ENCODE peak calls at places on chromosomes 16 and 17, in four cellular contexts. M is OCI-LY7, G is A549, Q is MM.1S. Y is an unnamed sample.
A peak's percentile ranks its signal among the peaks of the same experiment; 100 is the strongest.

GRCh38 chr16:10048850-10049249 is 133.4 kb downstream of the GRIN2A start:
- DNase-seq in M (no peak), Q (no peak), G (no peak), Y (no peak)

GRCh38 chr17:82200743-82201497 is 11.7 kb downstream of the CCDC57 start:
- DNase-seq in G (no peak), Q (no peak), M (no peak), Y (no peak)

GRCh38 chr16:48206594-48207242 is 37.4 kb upstream of the LONP2 start:
- DNase-seq in Q (no peak), G (no peak), M (no peak), Y (no peak)

GRCh38 chr17:37283414-37283961 is 92.3 kb upstream of the C17orf78 start:
- DNase-seq in G (no peak), M (no peak), Q (no peak), Y (no peak)

GRCh38 chr16:21663889-21664647 is at the start of gene OTOA:
- DNase-seq in G (no peak), M (no peak), Q (no peak), Y (no peak)

GRCh38 chr16:87060026-87060986 is 256.9 kb downstream of the C16orf95 start:
- DNase-seq in G (no peak), M (peak; percentile 35), Q (peak; percentile 20), Y (no peak)

GRCh38 chr16:27446721-27447120 is 44.7 kb downstream of the IL21R start:
- DNase-seq in M (no peak), Q (no peak), G (no peak), Y (no peak)

GRCh38 chr16:54655171-54655590 is 275.5 kb upstream of the IRX5 start:
- DNase-seq in M (no peak), Q (no peak), G (no peak), Y (no peak)

GRCh38 chr16:75108792-75109731 is 7.5 kb downstream of the LDHD start:
- DNase-seq in Q (no peak), M (peak; percentile 68), G (peak; percentile 46), Y (peak; percentile 88)

GRCh38 chr17:42521036-42521435 is 15.0 kb upstream of the NAGLU start:
- DNase-seq in G (no peak), Q (no peak), M (no peak), Y (no peak)
- TF ChIP-seq CTCF in G (no peak), Q (no peak), M (no peak), Y (no peak)

GRCh38 chr17:73302189-73302588 is 9.6 kb downstream of the CDC42EP4 start:
- DNase-seq in Q (no peak), M (no peak), G (no peak), Y (no peak)
- H3K4me1 ChIP-seq in Q (no peaks in the 10 kb centered on the region), M (no peaks in the 10 kb centered on the region), G (peaks cover 75% of the 10 kb centered on the region), Y (peaks cover 48% of the 10 kb centered on the region)

GRCh38 chr16:74020086-74020670 is 276.4 kb upstream of the PSMD7 start:
- DNase-seq in Q (no peak), M (no peak), G (no peak), Y (no peak)

GRCh38 chr16:74019608-74020007 is 277.0 kb upstream of the PSMD7 start:
- DNase-seq in G (no peak), M (no peak), Q (no peak), Y (no peak)

DNA sequence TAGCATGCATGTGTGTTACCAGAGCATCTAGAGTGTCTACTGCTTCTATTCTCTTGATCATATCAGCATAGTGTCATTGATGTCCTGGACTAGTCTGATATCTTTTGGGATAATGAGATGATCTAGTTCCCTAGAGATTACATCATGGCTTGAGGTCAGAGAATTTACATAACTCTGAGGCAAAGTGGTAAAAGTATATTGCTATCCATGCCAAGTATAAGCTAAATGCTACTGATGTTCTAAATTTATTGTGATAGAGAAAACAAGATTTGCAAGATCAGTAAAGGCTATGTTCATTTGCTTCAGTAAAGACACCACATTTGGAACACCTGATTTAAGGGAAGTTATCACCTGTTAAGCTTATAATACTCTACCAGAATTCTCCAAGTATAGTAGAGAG is 280.7 kb upstream of the PSMD7 start:
- DNase-seq in Q (no peak), G (no peak), M (no peak), Y (no peak)
- H3K4me3 ChIP-seq in Q (no peak overlapping the region), G (no peak overlapping the region), M (no peak overlapping the region), Y (no peak overlapping the region)

DNA sequence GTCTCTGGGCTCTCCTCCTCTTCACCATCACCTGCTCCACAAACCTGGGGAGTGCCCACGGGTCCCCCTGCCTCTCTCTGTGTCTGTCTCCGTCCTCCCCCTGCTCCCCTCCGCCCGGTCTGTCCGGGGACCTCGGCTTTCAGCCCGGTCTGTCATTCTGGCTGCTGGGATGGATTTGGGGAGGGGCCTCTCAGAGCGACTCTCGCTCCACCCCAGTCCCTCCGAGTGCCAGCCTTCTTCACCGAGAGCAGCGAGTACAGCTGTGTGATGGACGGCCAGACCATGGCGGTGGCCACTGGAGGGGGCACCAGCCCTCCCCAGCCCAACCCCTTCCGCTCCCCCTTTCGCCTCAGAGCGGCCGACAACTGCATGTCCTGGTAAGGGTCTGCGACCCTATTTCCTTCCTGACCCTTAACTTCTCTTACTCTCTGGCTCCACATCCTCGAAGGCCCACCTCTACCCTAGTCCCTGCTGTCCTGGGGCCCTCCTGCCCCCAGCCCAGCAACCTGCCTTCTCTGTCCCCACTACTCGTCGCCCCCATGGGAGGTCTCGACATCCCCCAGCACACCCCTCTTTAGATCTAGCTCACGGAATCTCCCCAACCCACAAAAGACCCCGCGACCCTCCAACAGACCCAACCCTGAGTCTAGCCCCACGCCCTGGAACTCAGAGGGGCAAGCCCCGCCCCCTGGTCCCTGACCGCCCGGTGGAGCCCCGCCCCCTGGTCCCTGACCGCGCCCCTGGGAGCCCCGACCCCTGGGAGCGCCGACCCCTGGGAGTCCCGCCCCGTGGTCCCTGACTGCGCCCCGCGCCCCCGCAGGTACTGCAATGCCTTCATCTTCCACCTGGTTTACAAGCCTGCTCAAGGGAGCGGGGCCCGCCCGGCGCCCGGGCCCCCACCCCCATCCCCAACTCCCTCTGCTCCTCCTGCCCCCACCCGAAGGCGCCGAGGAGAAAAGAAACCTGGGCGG is 5.6 kb upstream of the CXCL16 start:
- DNase-seq in Q (no peak), M (no peak), G (no peak), Y (no peak)
- TF ChIP-seq CTCF in Q (no peak), M (no peak), G (no peak), Y (no peak)

GRCh38 chr17:11772031-11772430 is 173.8 kb downstream of the DNAH9 start:
- DNase-seq in M (no peak), G (no peak), Q (no peak), Y (no peak)
- H3K4me1 ChIP-seq in M (no peaks in the 10 kb centered on the region), G (no peaks in the 10 kb centered on the region), Q (no peaks in the 10 kb centered on the region), Y (no peaks in the 10 kb centered on the region)